ENCODE peak calls at places on chromosomes 11 and 22, in seven cellular contexts. L, Y, E, P, R, B and I are unnamed samples.

GRCh38 chr22:49570032-49570848 is 257.4 kb downstream of the BRD1 start:
- DNase-seq in L (no peak), Y (no peak), E (no peak), P (no peak), R (no peak), B (no peak), I (peak)

GRCh38 chr22:42872821-42873220 is 15.7 kb upstream of the ARFGAP3 start:
- DNase-seq in L (no peak), Y (no peak), E (peak), P (no peak), R (no peak), B (no peak), I (no peak)

GRCh38 chr11:73860202-73860601 is 16.4 kb downstream of the COA4 start:
- DNase-seq in L (no peak), Y (no peak), E (no peak), P (no peak), R (no peak), B (no peak), I (no peak)

GRCh38 chr11:33453225-33453624 is 196.0 kb downstream of the HIPK3 start:
- DNase-seq in L (no peak), Y (no peak), E (no peak), P (no peak), R (no peak), B (no peak), I (no peak)

GRCh38 chr11:72233056-72233772 is 8.6 kb downstream of the INPPL1 start:
- DNase-seq in L (no peak), Y (no peak), E (no peak), P (no peak), R (no peak), B (no peak), I (no peak)

GRCh38 chr11:57303280-57303989 is 21.3 kb downstream of the TNKS1BP1 start:
- DNase-seq in L (no peak), Y (no peak), E (no peak), P (no peak), R (no peak), B (no peak), I (no peak)

GRCh38 chr11:75453916-75454655 is 21.1 kb upstream of the KLHL35 start:
- DNase-seq in L (peak), Y (no peak), E (no peak), P (no peak), R (no peak), B (no peak), I (no peak)

GRCh38 chr11:12123799-12124198 is 13.4 kb downstream of the MICAL2 start:
- DNase-seq in L (no peak), Y (no peak), E (no peak), P (no peak), R (no peak), B (no peak), I (no peak)

GRCh38 chr11:46475041-46475925 is 83.7 kb upstream of the CHRM4 start:
- DNase-seq in L (no peak), Y (no peak), E (no peak), P (no peak), R (no peak), B (no peak), I (no peak)

GRCh38 chr11:14669958-14670357 is 26.4 kb downstream of the PDE3B start:
- DNase-seq in L (no peak), Y (no peak), E (no peak), P (no peak), R (no peak), B (no peak), I (no peak)

GRCh38 chr22:46984751-46985506 is 222.5 kb downstream of the TBC1D22A start:
- DNase-seq in L (peak), Y (no peak), E (no peak), P (no peak), R (no peak), B (peak), I (no peak)

GRCh38 chr11:43567396-43567975 is 113.1 kb upstream of the HSD17B12 start:
- DNase-seq in L (no peak), Y (no peak), E (no peak), P (no peak), R (no peak), B (peak), I (peak)

GRCh38 chr11:11155962-11156815 is 196.9 kb downstream of the CSNK2A3 start:
- DNase-seq in L (no peak), Y (no peak), E (no peak), P (peak), R (peak), B (peak), I (peak)

GRCh38 chr11:87722756-87723599 is 452.3 kb downstream of the RAB38 start:
- DNase-seq in L (no peak), Y (no peak), E (no peak), P (no peak), R (peak), B (no peak), I (peak)

GRCh38 chr11:117597083-117597482 is 199.9 kb downstream of the DSCAML1 start:
- DNase-seq in L (no peak), Y (no peak), E (no peak), P (no peak), R (peak), B (peak), I (peak)

GRCh38 chr11:110921742-110922200 is 209.5 kb upstream of the ARHGAP20 start:
- DNase-seq in L (no peak), Y (no peak), E (peak), P (no peak), R (peak), B (no peak), I (no peak)

GRCh38 chr11:18775492-18776292 is 15.9 kb downstream of the PTPN5 start:
- DNase-seq in L (no peak), Y (no peak), E (peak), P (no peak), R (peak), B (peak), I (peak)

GRCh38 chr22:46381142-46381541 is 45.6 kb downstream of the TRMU start:
- DNase-seq in L (no peak), Y (no peak), E (no peak), P (no peak), R (no peak), B (no peak), I (no peak)

GRCh38 chr11:82826526-82826925 is 73.7 kb downstream of the PRCP start:
- DNase-seq in L (no peak), Y (no peak), E (no peak), P (no peak), R (no peak), B (no peak), I (no peak)

GRCh38 chr22:26893034-26893710 is 235.8 kb downstream of the MIAT start:
- DNase-seq in L (no peak), Y (no peak), E (no peak), P (no peak), R (no peak), B (no peak), I (no peak)

GRCh38 chr22:40323681-40324083 is 22.6 kb upstream of the ADSL start:
- DNase-seq in L (no peak), Y (no peak), E (no peak), P (no peak), R (no peak), B (no peak), I (no peak)

GRCh38 chr11:8252388-8252787 is 11.3 kb downstream of the LMO1 start:
- DNase-seq in L (no peak), Y (no peak), E (no peak), P (no peak), R (no peak), B (no peak), I (no peak)

GRCh38 chr11:15903246-15903645 is 453.1 kb downstream of the SOX6 start:
- DNase-seq in L (no peak), Y (no peak), E (no peak), P (no peak), R (no peak), B (no peak), I (no peak)

GRCh38 chr11:3105791-3106735 is 48.8 kb upstream of the CARS1 start:
- DNase-seq in L (no peak), Y (no peak), E (no peak), P (no peak), R (peak), B (no peak), I (no peak)

GRCh38 chr11:119044708-119045107 is 12.3 kb downstream of the HYOU1 start:
- DNase-seq in L (no peak), Y (no peak), E (no peak), P (no peak), R (peak), B (no peak), I (no peak)
- TF ChIP-seq CTCF in L (peak), Y (peak), E (no peak), P (peak), R (peak), B (no peak), I (peak)

GRCh38 chr11:130170345-130170744 is 10.8 kb downstream of the ST14 start:
- DNase-seq in L (no peak), Y (no peak), E (no peak), P (no peak), R (peak), B (no peak), I (no peak)

GRCh38 chr11:130166457-130166784 is 6.8 kb downstream of the ST14 start:
- DNase-seq in L (peak), Y (no peak), E (no peak), P (no peak), R (no peak), B (peak), I (no peak)

GRCh38 chr11:130171534-130171933 is 12.0 kb downstream of the ST14 start:
- DNase-seq in L (no peak), Y (no peak), E (no peak), P (no peak), R (no peak), B (no peak), I (no peak)

GRCh38 chr11:130165601-130166456 is 6.2 kb downstream of the ST14 start:
- DNase-seq in L (no peak), Y (no peak), E (no peak), P (no peak), R (no peak), B (no peak), I (no peak)

GRCh38 chr11:130168105-130168504 is 8.5 kb downstream of the ST14 start:
- DNase-seq in L (no peak), Y (no peak), E (no peak), P (no peak), R (no peak), B (no peak), I (no peak)
- TF ChIP-seq CTCF in L (no peak), Y (no peak), E (no peak), P (no peak), R (no peak), B (no peak), I (no peak)

DNA sequence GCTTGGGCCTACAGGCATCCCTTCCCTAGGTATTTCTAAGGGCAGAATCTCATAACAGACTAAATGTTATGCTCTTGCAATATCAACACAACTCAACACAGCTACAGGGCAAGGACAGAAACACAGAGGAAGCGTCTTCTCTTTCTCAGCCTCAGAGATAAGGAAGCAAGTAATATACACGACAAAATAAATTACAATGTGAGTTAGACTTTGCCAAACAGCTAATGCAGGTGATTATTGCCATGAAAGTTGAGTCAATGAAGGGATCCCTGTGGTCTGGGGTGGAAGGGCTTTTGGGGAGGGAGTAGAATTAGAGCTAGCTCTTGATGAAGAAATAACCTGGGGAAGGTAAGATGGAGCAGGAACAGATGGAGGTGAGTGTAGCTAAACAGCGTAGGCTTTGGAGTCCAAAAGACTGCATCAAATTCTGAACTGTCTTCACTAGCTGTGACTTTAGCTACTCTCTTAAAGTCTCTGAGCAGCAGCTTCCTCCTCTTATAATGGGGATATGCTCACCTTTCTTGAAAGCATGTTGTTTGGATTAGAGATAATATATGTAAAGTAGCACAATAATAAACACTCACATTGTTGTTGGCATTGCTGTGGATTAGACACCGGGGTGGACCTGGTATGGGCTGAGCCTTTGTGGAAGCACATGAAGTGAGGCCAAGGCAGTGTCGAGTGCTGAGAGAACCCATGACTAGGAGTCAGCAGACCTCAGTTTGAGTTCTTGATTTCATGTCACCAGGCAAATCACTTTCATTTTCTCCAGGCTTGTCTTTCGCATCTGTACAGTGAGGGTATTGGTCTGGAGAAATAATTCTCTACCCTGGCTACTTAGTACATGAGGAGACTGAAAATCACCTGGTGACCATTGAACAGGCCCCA is 41.0 kb upstream of the AQP11 start:
- DNase-seq in L (no peak), Y (no peak), E (no peak), P (no peak), R (no peak), B (no peak), I (no peak)
- TF ChIP-seq CTCF in L (no peak), Y (no peak), E (no peak), P (no peak), R (peak), B (no peak), I (peak)

GRCh38 chr11:44857490-44857889 is 93.2 kb downstream of the TP53I11 start:
- DNase-seq in L (no peak), Y (no peak), E (no peak), P (no peak), R (no peak), B (no peak), I (no peak)
- TF ChIP-seq CTCF in L (no peak), Y (no peak), E (no peak), P (no peak), R (no peak), B (no peak), I (no peak)

GRCh38 chr11:66835762-66836405 is 7.4 kb upstream of the RCE1 start:
- DNase-seq in L (no peak), Y (no peak), E (no peak), P (no peak), R (no peak), B (no peak), I (no peak)

GRCh38 chr11:66834943-66835342 is 8.3 kb upstream of the RCE1 start:
- DNase-seq in L (no peak), Y (no peak), E (no peak), P (no peak), R (no peak), B (no peak), I (no peak)

DNA sequence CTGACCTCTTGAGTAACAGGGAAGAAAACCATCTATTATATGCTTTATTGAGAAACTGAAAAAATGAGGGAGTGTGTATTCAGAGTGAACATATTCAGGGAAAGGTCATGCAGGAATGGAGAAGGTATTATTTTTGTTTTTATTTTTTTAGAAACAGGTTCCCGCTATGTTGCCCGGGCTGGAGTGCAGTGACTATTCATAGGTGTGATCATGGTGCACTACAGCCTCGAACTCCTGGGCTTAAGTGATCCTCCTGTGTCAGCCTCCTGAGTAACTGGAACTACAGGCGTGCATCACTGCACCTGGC is 8.7 kb upstream of the RCE1 start:
- DNase-seq in L (no peak), Y (no peak), E (no peak), P (no peak), R (no peak), B (no peak), I (no peak)
- TF ChIP-seq CTCF in L (no peak), Y (no peak), E (no peak), P (no peak), R (no peak), B (no peak), I (no peak)

DNA sequence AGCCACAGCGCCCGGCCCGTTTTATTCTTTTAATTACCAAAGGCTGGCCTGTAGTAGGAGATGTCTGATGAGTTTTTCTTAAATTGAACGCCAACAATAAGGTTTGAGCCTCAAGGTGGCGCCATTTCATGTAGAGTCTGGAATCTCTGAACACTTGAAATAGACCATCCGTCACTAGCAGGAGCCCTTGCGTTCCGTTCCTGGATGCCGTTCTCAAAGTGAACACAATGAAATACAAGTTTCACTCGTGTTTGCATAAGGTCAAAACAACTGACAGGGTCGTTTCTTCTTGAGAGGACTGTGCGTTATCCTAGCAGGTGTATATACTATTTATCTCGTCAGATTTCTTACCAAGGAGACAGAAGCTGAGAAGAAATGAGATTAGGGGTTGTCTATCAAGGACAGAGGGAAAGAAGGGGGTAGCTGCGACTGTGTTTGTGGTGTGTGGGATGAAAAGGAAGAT is 18.7 kb upstream of the SCGB1D1 start:
- DNase-seq in L (peak), Y (peak), E (peak), P (no peak), R (peak), B (peak), I (peak)
- TF ChIP-seq CTCF in L (peak), Y (peak), E (peak), P (peak), R (peak), B (peak), I (peak)

GRCh38 chr11:69803604-69804218 is 15.5 kb downstream of the FGF3 start:
- DNase-seq in L (no peak), Y (no peak), E (no peak), P (no peak), R (no peak), B (no peak), I (no peak)

GRCh38 chr11:69800278-69800677 is 18.9 kb downstream of the FGF3 start:
- DNase-seq in L (no peak), Y (no peak), E (no peak), P (no peak), R (no peak), B (no peak), I (no peak)

GRCh38 chr11:69803022-69803421 is 16.2 kb downstream of the FGF3 start:
- DNase-seq in L (no peak), Y (no peak), E (no peak), P (no peak), R (no peak), B (no peak), I (no peak)

GRCh38 chr11:69799582-69799981 is 19.6 kb downstream of the FGF3 start:
- DNase-seq in L (no peak), Y (no peak), E (no peak), P (no peak), R (no peak), B (peak), I (peak)

GRCh38 chr11:69801513-69802335 is 17.5 kb downstream of the FGF3 start:
- DNase-seq in L (no peak), Y (no peak), E (peak), P (no peak), R (peak), B (peak), I (peak)
- TF ChIP-seq CTCF in L (peak), Y (peak), E (peak), P (peak), R (peak), B (peak), I (peak)

DNA sequence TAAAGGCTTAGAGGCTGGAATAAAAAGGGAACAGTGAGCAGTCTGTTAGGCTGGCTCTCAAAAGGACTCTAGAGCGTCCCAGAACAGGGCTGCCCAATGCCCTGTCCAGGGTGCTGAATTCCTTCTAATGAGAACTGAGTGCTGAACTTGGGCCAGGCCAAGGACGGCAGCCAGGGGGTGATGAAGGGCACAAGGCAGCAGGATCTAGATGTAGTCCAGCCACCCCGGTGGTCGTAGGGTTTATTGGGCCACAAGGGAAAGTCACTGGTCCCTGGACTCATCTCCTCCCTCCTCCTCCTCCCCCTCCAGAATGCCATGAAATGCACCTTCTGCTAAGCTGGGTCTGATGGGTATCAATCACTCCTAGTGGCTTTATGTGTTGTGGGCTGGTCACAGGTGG is 19.2 kb downstream of the NPTXR start:
- DNase-seq in L (no peak), Y (no peak), E (peak), P (no peak), R (peak), B (no peak), I (peak)
- TF ChIP-seq CTCF in L (peak), Y (peak), E (peak), P (peak), R (no peak), B (no peak), I (peak)

DNA sequence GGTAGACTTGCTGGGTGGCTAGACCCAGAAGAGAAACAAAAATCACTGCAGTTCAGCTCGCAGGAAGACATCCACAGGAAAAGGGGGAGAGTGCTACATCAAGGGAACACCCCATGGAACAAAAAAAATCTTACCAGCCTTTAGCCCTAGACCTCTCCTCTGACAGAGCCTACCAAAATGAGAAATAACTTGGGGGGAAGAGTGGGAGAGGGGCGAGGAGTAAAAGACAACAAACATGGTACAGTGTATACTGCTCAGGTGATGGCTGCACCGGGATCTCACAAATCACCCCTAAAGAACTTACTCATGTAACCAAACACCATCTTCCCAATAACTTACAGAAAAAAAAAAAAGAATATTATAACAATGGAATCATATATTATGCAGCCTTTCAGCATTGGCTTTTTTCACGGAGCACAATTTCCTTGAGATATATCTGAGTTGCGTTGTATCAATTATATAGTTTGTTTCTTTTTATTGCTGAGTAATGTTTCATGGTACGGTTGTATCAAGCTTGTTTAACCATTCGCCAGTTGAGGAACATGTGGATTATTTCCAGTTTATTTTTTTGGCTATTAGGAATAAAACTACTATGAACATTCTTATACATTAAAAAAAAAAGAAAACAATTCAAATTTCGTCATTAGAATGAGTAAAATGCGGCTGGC is 90.9 kb downstream of the ZNF280B start:
- DNase-seq in L (no peak), Y (no peak), E (no peak), P (no peak), R (no peak), B (no peak), I (no peak)
- TF ChIP-seq CTCF in L (no peak), Y (no peak), E (no peak), P (no peak), R (no peak), B (no peak), I (no peak)